ENCODE peak calls at places on chromosome 3, in ten cellular contexts. P is occipital lobe; S is brain microvascular endothelial cell; J is stimulated activated CD4-positive, alpha-beta T cell treated with anti-CD3 and anti-CD28 coated beads, Interleukin-4, amount 100 ng/mL, for 24 hours; W is DMS 273 treated with DMSO at 0.1 percent for 48 hours; V is omental fat pad; M is WERI-Rb-1; I is GF-D8; Z is adrenal gland; F is hypothalamus. Y is an unnamed sample.
A peak's percentile ranks its signal among the peaks of the same experiment; 100 is the strongest.

GRCh38 chr3:42537350-42537749 is 34.9 kb downstream of the VIPR1 start:
- DNase-seq in P (no peak), S (no peak), J (no peak), W (no peak), V (no peak), M (no peak), I (no peak), Z (no peak), F (no peak), Y (no peak)

GRCh38 chr3:70951937-70952492 is 631.5 kb downstream of the FOXP1 start:
- DNase-seq in P (no peak), S (no peak), J (no peak), W (no peak), V (no peak), M (no peak), I (no peak), Z (no peak), F (no peak), Y (no peak)

GRCh38 chr3:8283180-8283579 is 218.4 kb upstream of the LMCD1 start:
- DNase-seq in P (no peak), S (no peak), J (no peak), W (no peak), V (no peak), M (no peak), I (no peak), Z (no peak), F (no peak), Y (no peak)

GRCh38 chr3:128309026-128309425 is 155.7 kb downstream of the EEFSEC start:
- DNase-seq in P (no peak), S (no peak), J (no peak), W (no peak), V (no peak), M (no peak), I (no peak), Z (no peak), F (no peak), Y (no peak)

GRCh38 chr3:98343647-98344507 is 9.8 kb upstream of the OR5K4 start:
- DNase-seq in P (no peak), S (peak; percentile 46), J (peak; percentile 46), W (no peak), V (no peak), M (peak; percentile 41), I (no peak), Z (peak; percentile 53), F (peak; percentile 22), Y (peak; percentile 11)

GRCh38 chr3:105752791-105753415 is 115.9 kb downstream of the CBLB start:
- DNase-seq in P (no peak), S (peak; percentile 62), J (peak; percentile 45), W (no peak), V (no peak), M (no peak), I (no peak), Z (no peak), F (no peak), Y (no peak)

GRCh38 chr3:46717447-46718231 is at the start of gene PRSS50:
- DNase-seq in P (no peak), S (no peak), J (no peak), W (no peak), V (peak; percentile 0), M (no peak), I (no peak), Z (no peak), F (no peak), Y (no peak)

GRCh38 chr3:106065831-106066230 is 197.0 kb upstream of the CBLB start:
- DNase-seq in P (no peak), S (no peak), J (no peak), W (no peak), V (no peak), M (no peak), I (no peak), Z (no peak), F (no peak), Y (no peak)

GRCh38 chr3:178483704-178484103 is 52.5 kb upstream of the KCNMB2 start:
- DNase-seq in P (no peak), S (no peak), J (no peak), W (no peak), V (no peak), M (no peak), I (no peak), Z (no peak), F (no peak), Y (no peak)

GRCh38 chr3:4302747-4303146 is 422 bp upstream of the SETMAR start:
- DNase-seq in P (no peak), S (no peak), J (no peak), W (no peak), V (no peak), M (no peak), I (no peak), Z (no peak), F (no peak), Y (peak; percentile 29)

GRCh38 chr3:197205265-197205664 is 93.1 kb downstream of the DLG1 start:
- DNase-seq in P (no peak), S (no peak), J (no peak), W (no peak), V (no peak), M (no peak), I (no peak), Z (no peak), F (no peak), Y (no peak)

GRCh38 chr3:188212308-188212969 is 58.5 kb downstream of the LPP start:
- DNase-seq in P (no peak), S (no peak), J (no peak), W (no peak), V (no peak), M (no peak), I (no peak), Z (no peak), F (no peak), Y (no peak)

GRCh38 chr3:65126527-65127440 is 439.0 kb upstream of the ADAMTS9 start:
- DNase-seq in P (no peak), S (no peak), J (no peak), W (no peak), V (no peak), M (no peak), I (no peak), Z (no peak), F (no peak), Y (no peak)

GRCh38 chr3:129975332-129976090 is 991 bp downstream of the TRH start:
- DNase-seq in P (no peak), S (no peak), J (peak; percentile 9), W (no peak), V (no peak), M (no peak), I (no peak), Z (peak; percentile 5), F (no peak), Y (peak; percentile 20)

GRCh38 chr3:133209871-133210550 is 171.8 kb downstream of the TMEM108 start:
- DNase-seq in P (no peak), S (peak; percentile 29), J (no peak), W (no peak), V (no peak), M (no peak), I (no peak), Z (no peak), F (no peak), Y (no peak)

GRCh38 chr3:14890470-14890869 is 56.9 kb upstream of the NR2C2 start:
- DNase-seq in P (no peak), S (no peak), J (no peak), W (no peak), V (no peak), M (no peak), I (no peak), Z (no peak), F (no peak), Y (no peak)

GRCh38 chr3:190193210-190193609 is 72.5 kb upstream of the P3H2 start:
- DNase-seq in P (no peak), S (peak; percentile 43), J (no peak), W (no peak), V (no peak), M (no peak), I (no peak), Z (no peak), F (no peak), Y (no peak)

GRCh38 chr3:42980209-42980608 is 1.1 kb downstream of the GASK1A start:
- DNase-seq in P (no peak), S (no peak), J (no peak), W (no peak), V (no peak), M (no peak), I (no peak), Z (no peak), F (no peak), Y (no peak)

GRCh38 chr3:157078131-157078835 is 81.7 kb downstream of the CCNL1 start:
- DNase-seq in P (no peak), S (no peak), J (no peak), W (no peak), V (no peak), M (no peak), I (no peak), Z (no peak), F (no peak), Y (no peak)

GRCh38 chr3:168152149-168152548 is 56.4 kb upstream of the GOLIM4 start:
- DNase-seq in P (no peak), S (no peak), J (no peak), W (no peak), V (no peak), M (no peak), I (no peak), Z (no peak), F (no peak), Y (no peak)

GRCh38 chr3:169285057-169285990 is 378.2 kb downstream of the MECOM start:
- DNase-seq in P (no peak), S (no peak), J (no peak), W (no peak), V (no peak), M (no peak), I (no peak), Z (no peak), F (no peak), Y (no peak)

GRCh38 chr3:165440380-165440779 is 244.2 kb upstream of the SLITRK3 start:
- DNase-seq in P (no peak), S (no peak), J (no peak), W (no peak), V (no peak), M (no peak), I (no peak), Z (no peak), F (no peak), Y (no peak)

GRCh38 chr3:77885381-77885780 is 845.5 kb downstream of the ROBO2 start:
- DNase-seq in P (no peak), S (peak; percentile 8), J (no peak), W (no peak), V (no peak), M (no peak), I (no peak), Z (no peak), F (no peak), Y (no peak)

GRCh38 chr3:39189648-39190269 is 2.6 kb downstream of the XIRP1 start:
- DNase-seq in P (no peak), S (peak; percentile 54), J (peak; percentile 60), W (peak; percentile 39), V (no peak), M (peak; percentile 72), I (peak; percentile 31), Z (peak; percentile 82), F (peak; percentile 36), Y (peak; percentile 84)

Y was measured in Ammon's horn.